ENCODE peak calls at places on chromosomes 2 and 18, in five cellular contexts. E is A549, S is K562, V is IMR-90, Z is SK-N-SH. G is an unnamed sample.
A peak's percentile ranks its signal among the peaks of the same experiment; 100 is the strongest.

GRCh38 chr2:105777071-105777482 is 32.4 kb downstream of the NCK2 start:
- DNase-seq in E (no peak), V (no peak), Z (no peak), S (no peak), G (no peak)

GRCh38 chr2:100427627-100428258 is 10.3 kb upstream of the CHST10 start:
- DNase-seq in S (peak; percentile 71), V (peak; percentile 38), Z (peak; percentile 61), E (peak; percentile 59), G (no peak)

GRCh38 chr2:1341409-1342120 is 71.7 kb upstream of the TPO start:
- DNase-seq in S (no peak), V (no peak), Z (no peak), E (no peak), G (no peak)

GRCh38 chr18:33558529-33558928 is 19.5 kb upstream of the ASXL3 start:
- DNase-seq in Z (no peak), E (no peak), V (no peak), S (no peak), G (no peak)

GRCh38 chr2:106197878-106198277 is 3.8 kb upstream of the UXS1 start:
- DNase-seq in Z (no peak), V (peak; percentile 92), E (no peak), S (no peak), G (no peak)

GRCh38 chr2:66574701-66575624 is 140.0 kb downstream of the MEIS1 start:
- DNase-seq in S (peak; percentile 82), Z (peak; percentile 91), E (peak; percentile 69), V (peak; percentile 91), G (no peak)

GRCh38 chr2:10382313-10383061 is 65.6 kb downstream of the ODC1 start:
- DNase-seq in E (no peak), S (no peak), Z (no peak), V (no peak), G (peak; percentile 60)

GRCh38 chr2:136332436-136333095 is 214.6 kb upstream of the CXCR4 start:
- DNase-seq in Z (no peak), V (no peak), E (no peak), S (no peak), G (no peak)

GRCh38 chr2:161128885-161129284 is 31.3 kb upstream of the TANK start:
- DNase-seq in Z (no peak), E (no peak), S (no peak), V (no peak), G (no peak)

GRCh38 chr2:109448946-109449788 is 164.6 kb downstream of the SEPTIN10 start:
- DNase-seq in S (no peak), E (peak; percentile 6), V (no peak), Z (peak; percentile 55), G (no peak)

GRCh38 chr2:47094519-47095155 is 60.5 kb downstream of the STPG4 start:
- DNase-seq in S (no peak), E (no peak), V (peak; percentile 59), Z (peak; percentile 74), G (no peak)

GRCh38 chr2:10514743-10515142 is 66.6 kb upstream of the ODC1 start:
- DNase-seq in V (peak; percentile 92), E (peak; percentile 82), Z (peak; percentile 3), S (no peak), G (no peak)

DNA sequence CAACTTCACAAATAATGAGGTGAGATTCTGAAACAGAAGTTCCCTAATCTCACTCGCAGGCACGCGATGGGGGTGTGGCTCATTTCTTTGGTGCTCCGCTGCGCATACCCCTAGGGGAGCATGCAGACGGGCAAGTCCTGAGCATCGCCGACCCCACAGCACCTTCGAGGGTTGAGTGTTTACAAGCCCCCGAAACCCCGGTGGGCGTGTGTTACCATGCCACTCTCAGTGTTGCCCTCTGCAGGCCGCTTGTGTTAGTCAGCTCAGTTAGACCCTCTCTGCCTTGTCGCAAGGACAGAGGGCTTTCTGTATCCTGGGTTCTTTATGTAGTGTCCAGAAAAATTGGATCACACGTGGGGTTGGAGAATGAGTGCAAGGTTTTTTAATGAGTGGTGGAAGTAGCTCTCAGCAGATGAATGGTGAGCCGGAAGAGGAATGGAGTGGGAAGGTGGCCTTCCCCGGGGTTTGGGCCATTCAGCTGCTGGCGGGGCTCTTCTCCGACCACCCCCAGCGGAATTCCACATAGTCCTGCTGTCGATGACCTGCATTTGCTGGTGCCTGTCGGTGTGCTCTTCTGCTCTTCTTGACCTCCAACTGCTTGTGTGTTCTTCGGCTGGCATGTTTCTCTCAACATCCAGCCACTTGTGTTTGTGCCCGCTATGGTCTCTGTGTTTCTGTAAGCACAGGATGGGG is 191.3 kb downstream of the RPRM start:
- DNase-seq in S (peak; percentile 24), Z (peak; percentile 5), E (peak; percentile 47), V (no peak), G (no peak)
- TF ChIP-seq RCOR1 in S (no peak), Z (no peak), E (no peak), V (no peak), G (no peak)

GRCh38 chr18:55284614-55285013 is 303.4 kb downstream of the TCF4 start:
- DNase-seq in S (no peak), E (no peak), Z (no peak), V (no peak), G (no peak)
- TF ChIP-seq RCOR1 in S (no peak), E (no peak), Z (no peak), V (no peak), G (no peak)

GRCh38 chr2:128372621-128373341 is 54.1 kb upstream of the HS6ST1 start:
- DNase-seq in E (no peak), V (no peak), S (no peak), Z (no peak), G (no peak)
- TF ChIP-seq RCOR1 in E (no peak), V (no peak), S (no peak), Z (no peak), G (no peak)

DNA sequence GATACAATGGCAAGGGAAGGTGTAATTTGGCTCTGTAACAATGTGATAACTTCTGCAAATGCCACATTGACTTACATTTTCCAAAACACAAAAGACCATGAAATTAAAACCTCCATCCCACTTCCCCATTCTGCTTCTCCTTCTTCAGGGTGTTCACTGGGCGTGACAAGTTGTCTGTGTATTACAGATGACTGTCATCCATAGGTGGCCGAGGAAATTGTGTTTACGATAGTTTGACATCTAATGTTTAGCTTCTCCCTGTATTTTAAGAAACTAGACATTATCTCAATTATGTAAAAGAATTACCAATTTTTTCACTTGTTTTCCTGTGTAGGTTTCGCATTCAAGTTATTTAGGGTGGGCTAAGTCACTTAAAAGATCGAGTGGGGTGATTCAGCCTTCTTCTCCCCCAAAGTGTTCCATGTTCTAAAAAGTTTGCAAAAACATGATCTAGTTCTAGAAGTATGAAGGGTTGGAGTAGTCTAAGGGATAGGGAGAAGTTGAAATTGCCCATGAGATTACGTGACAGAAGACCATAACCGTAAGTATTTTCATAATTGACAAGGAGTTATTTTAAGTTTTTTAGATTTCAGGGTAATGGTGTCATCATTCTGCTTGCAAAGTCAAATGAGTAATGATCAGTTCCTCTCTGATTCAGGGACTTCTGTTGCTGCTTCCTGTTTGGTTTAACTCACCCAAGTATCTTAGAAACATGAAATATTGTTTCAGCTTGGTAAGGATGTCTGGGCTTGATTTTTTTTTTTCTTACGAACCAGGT is 25.2 kb upstream of the CYTIP start:
- DNase-seq in V (peak; percentile 71), Z (no peak), E (no peak), S (no peak), G (peak; percentile 95)
- TF ChIP-seq RCOR1 in V (no peak), Z (no peak), E (no peak), S (no peak), G (no peak)

DNA sequence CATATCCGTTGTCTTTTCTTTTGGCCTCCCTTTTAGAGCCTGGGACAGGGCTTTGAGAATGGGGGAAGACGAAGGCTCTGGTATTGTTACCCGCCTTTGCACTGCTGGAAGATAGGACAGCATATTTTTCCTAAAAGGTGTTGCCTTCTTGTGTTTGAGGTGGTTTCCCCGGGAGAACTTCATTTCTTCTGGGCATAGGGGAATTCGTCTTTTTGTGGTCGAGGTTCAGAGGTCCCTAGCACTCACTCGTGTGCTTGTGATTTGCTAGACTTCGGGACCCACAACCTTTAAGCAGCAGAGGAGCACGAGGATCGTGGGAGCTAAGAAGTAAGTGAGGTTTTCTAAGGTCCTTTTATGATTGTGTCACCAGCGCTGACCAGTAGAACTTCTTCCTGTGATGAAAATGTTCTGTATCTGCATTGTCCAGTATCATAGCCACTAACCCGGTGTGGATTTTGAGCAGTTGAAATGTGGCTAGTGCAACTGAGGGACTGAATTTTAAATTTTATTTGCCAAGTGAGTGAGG is 611 bp downstream of the ZNF512 start:
- DNase-seq in S (peak; percentile 55), V (peak; percentile 24), Z (no peak), E (no peak), G (no peak)
- TF ChIP-seq RCOR1 in S (no peak), V (no peak), Z (no peak), E (no peak), G (no peak)

GRCh38 chr2:8549942-8550341 is 131.9 kb upstream of the ID2 start:
- DNase-seq in E (no peak), Z (no peak), V (no peak), S (no peak), G (no peak)

GRCh38 chr2:8549273-8549922 is 132.5 kb upstream of the ID2 start:
- DNase-seq in Z (no peak), E (no peak), S (no peak), V (no peak), G (no peak)

GRCh38 chr2:8551622-8552074 is 130.2 kb upstream of the ID2 start:
- DNase-seq in V (no peak), E (no peak), S (no peak), Z (no peak), G (no peak)

GRCh38 chr2:8550932-8551621 is 130.8 kb upstream of the ID2 start:
- DNase-seq in E (no peak), Z (no peak), S (no peak), V (no peak), G (no peak)

DNA sequence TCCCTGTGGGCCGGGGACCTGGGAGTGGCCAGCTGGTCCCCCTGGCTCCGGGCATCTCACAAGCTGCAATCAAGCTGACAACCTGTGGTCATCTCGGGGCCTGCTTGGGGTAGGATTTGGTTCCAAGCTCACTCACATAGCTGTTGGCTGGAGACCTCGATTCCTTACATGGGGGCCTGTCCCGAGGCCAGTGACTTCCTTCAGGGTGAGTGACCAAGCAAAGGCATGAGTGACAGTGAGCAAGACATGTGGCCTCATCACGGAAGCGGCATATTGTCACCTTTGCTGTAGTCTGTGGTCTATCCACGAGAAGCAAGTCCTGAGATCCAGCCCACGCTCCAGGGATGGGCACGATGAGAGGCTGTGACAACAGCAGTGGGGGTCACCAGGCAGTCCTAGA is 131.4 kb upstream of the ID2 start:
- DNase-seq in S (no peak), Z (no peak), V (no peak), E (no peak), G (no peak)
- TF ChIP-seq RCOR1 in S (no peak), Z (no peak), V (no peak), E (no peak), G (no peak)

DNA sequence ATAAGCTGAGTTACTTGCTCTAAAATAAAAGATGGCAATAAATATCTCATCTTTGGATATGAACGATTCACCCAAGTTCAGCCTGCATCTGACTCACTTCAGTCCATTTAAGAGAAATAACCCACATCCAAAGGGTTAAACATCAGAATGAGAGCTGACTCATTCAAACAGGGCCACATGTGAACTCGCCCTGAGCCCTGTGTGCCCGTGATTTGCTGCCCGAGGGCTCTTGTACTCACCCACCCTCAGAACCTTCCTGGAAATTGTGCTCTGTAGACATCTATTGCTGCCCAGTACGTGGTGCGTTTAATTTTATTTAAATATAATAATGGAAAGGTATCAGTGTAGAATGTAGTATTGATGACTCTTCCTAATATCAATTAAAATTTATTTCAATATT is 66.9 kb upstream of the RBM44 start:
- DNase-seq in V (peak; percentile 81), S (no peak), E (peak; percentile 74), Z (peak; percentile 64), G (no peak)
- TF ChIP-seq RCOR1 in V (no peak), S (no peak), E (no peak), Z (no peak), G (no peak)